ENCODE peak calls at places on chromosomes 13 and 19, in six cellular contexts. One of them, this sample, is unnamed.

GRCh38 chr13:48858523-48858922 is 117.2 kb upstream of the FNDC3A start:
- DNase-seq in HL-60: no peak
- DNase-seq in PC-3: no peak
- DNase-seq in DND-41: no peak
- DNase-seq in brain microvascular endothelial cell: no peak
- DNase-seq in fibroblast of the aortic adventitia: no peak
- DNase-seq in this sample: no peak

GRCh38 chr13:25224151-25224550 is 52.1 kb upstream of the AMER2 start:
- DNase-seq in HL-60: no peak
- DNase-seq in PC-3: no peak
- DNase-seq in DND-41: no peak
- DNase-seq in brain microvascular endothelial cell: no peak
- DNase-seq in fibroblast of the aortic adventitia: no peak
- DNase-seq in this sample: no peak

GRCh38 chr13:111944171-111944583 is 122.8 kb upstream of the SOX1 start:
- DNase-seq in HL-60: no peak
- DNase-seq in PC-3: no peak
- DNase-seq in DND-41: no peak
- DNase-seq in brain microvascular endothelial cell: no peak
- DNase-seq in fibroblast of the aortic adventitia: no peak
- DNase-seq in this sample: no peak

GRCh38 chr19:1254081-1254527 is 5.7 kb downstream of the MIDN start:
- DNase-seq in HL-60: no peak
- DNase-seq in PC-3: no peak
- DNase-seq in DND-41: no peak
- DNase-seq in brain microvascular endothelial cell: no peak
- DNase-seq in fibroblast of the aortic adventitia: no peak
- DNase-seq in this sample: no peak

GRCh38 chr19:40467007-40467565 is 285 bp downstream of the SPTBN4 start:
- DNase-seq in HL-60: no peak
- DNase-seq in PC-3: no peak
- DNase-seq in DND-41: no peak
- DNase-seq in brain microvascular endothelial cell: no peak
- DNase-seq in fibroblast of the aortic adventitia: no peak
- DNase-seq in this sample: no peak

GRCh38 chr19:47228937-47229673 is 1.9 kb downstream of the BBC3 start:
- DNase-seq in HL-60: no peak
- DNase-seq in PC-3: no peak
- DNase-seq in DND-41: peak
- DNase-seq in brain microvascular endothelial cell: peak
- DNase-seq in fibroblast of the aortic adventitia: peak
- DNase-seq in this sample: peak

GRCh38 chr19:49361438-49362047 is 673 bp downstream of the TEAD2 start:
- DNase-seq in HL-60: no peak
- DNase-seq in PC-3: peak
- DNase-seq in DND-41: no peak
- DNase-seq in brain microvascular endothelial cell: peak
- DNase-seq in fibroblast of the aortic adventitia: peak
- DNase-seq in this sample: peak

GRCh38 chr13:113889467-113889866 is 25.6 kb upstream of the GAS6 start:
- DNase-seq in HL-60: no peak
- DNase-seq in PC-3: no peak
- DNase-seq in DND-41: no peak
- DNase-seq in brain microvascular endothelial cell: no peak
- DNase-seq in fibroblast of the aortic adventitia: no peak
- DNase-seq in this sample: no peak

GRCh38 chr13:42011601-42012401 is 36.6 kb upstream of the DGKH start:
- DNase-seq in HL-60: no peak
- DNase-seq in PC-3: no peak
- DNase-seq in DND-41: no peak
- DNase-seq in brain microvascular endothelial cell: no peak
- DNase-seq in fibroblast of the aortic adventitia: no peak
- DNase-seq in this sample: no peak

GRCh38 chr19:29771708-29772415 is 39.9 kb upstream of the CCNE1 start:
- DNase-seq in HL-60: peak
- DNase-seq in PC-3: peak
- DNase-seq in DND-41: peak
- DNase-seq in brain microvascular endothelial cell: peak
- DNase-seq in fibroblast of the aortic adventitia: peak
- DNase-seq in this sample: peak

GRCh38 chr13:31276386-31276785 is 76.6 kb downstream of the B3GLCT start:
- DNase-seq in HL-60: no peak
- DNase-seq in PC-3: no peak
- DNase-seq in DND-41: no peak
- DNase-seq in brain microvascular endothelial cell: peak
- DNase-seq in fibroblast of the aortic adventitia: no peak
- DNase-seq in this sample: no peak

GRCh38 chr19:50817941-50818858 is 5.4 kb downstream of the KLK1 start:
- DNase-seq in HL-60: no peak
- DNase-seq in PC-3: peak
- DNase-seq in DND-41: no peak
- DNase-seq in brain microvascular endothelial cell: peak
- DNase-seq in fibroblast of the aortic adventitia: no peak
- DNase-seq in this sample: peak

GRCh38 chr13:80469841-80470378 is 129.0 kb upstream of the SPRY2 start:
- DNase-seq in HL-60: no peak
- DNase-seq in PC-3: peak
- DNase-seq in DND-41: no peak
- DNase-seq in brain microvascular endothelial cell: peak
- DNase-seq in fibroblast of the aortic adventitia: peak
- DNase-seq in this sample: no peak

GRCh38 chr13:67175836-67176235 is 54.3 kb downstream of the PCDH9 start:
- DNase-seq in HL-60: no peak
- DNase-seq in PC-3: no peak
- DNase-seq in DND-41: no peak
- DNase-seq in brain microvascular endothelial cell: no peak
- DNase-seq in fibroblast of the aortic adventitia: no peak
- DNase-seq in this sample: no peak

GRCh38 chr13:37869506-37869755 is 141 bp downstream of the TRPC4 start:
- DNase-seq in HL-60: no peak
- DNase-seq in PC-3: no peak
- DNase-seq in DND-41: no peak
- DNase-seq in brain microvascular endothelial cell: no peak
- DNase-seq in fibroblast of the aortic adventitia: peak
- DNase-seq in this sample: no peak

GRCh38 chr19:16133818-16134217 is 9.7 kb upstream of the HSH2D start:
- DNase-seq in HL-60: no peak
- DNase-seq in PC-3: no peak
- DNase-seq in DND-41: no peak
- DNase-seq in brain microvascular endothelial cell: no peak
- DNase-seq in fibroblast of the aortic adventitia: peak
- DNase-seq in this sample: no peak

GRCh38 chr19:42023121-42023942 is 29.3 kb upstream of the ATP1A3 start:
- DNase-seq in HL-60: peak
- DNase-seq in PC-3: peak
- DNase-seq in DND-41: peak
- DNase-seq in brain microvascular endothelial cell: peak
- DNase-seq in fibroblast of the aortic adventitia: no peak
- DNase-seq in this sample: peak
- TF ChIP-seq CTCF in HL-60: peak
- TF ChIP-seq CTCF in PC-3: peak
- TF ChIP-seq CTCF in DND-41: peak
- TF ChIP-seq CTCF in brain microvascular endothelial cell: peak
- TF ChIP-seq CTCF in fibroblast of the aortic adventitia: no peak
- TF ChIP-seq CTCF in this sample: peak

DNA sequence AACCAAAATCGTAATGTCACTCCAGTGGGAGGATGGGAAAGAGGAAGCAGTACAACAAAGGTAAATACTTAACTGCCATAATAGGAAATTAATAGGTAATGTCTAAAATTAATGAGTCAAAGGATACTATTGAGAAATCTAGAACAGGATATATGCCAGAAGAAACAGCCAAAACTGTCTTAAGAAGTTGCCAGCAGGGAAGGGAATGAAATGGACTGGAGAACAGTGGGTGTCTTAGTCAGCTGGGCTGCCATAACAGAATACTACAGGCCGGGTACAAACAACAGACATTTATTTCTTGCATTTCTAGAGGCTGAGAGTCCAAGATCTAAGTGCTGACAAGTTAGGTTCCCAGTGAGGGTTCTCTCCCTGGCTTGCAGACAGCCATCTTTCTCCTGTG is 40.3 kb upstream of the IPO5 start:
- DNase-seq in HL-60: no peak
- DNase-seq in PC-3: no peak
- DNase-seq in DND-41: no peak
- DNase-seq in brain microvascular endothelial cell: no peak
- DNase-seq in fibroblast of the aortic adventitia: peak
- DNase-seq in this sample: no peak
- TF ChIP-seq CTCF in HL-60: no peak
- TF ChIP-seq CTCF in PC-3: no peak
- TF ChIP-seq CTCF in DND-41: no peak
- TF ChIP-seq CTCF in brain microvascular endothelial cell: no peak
- TF ChIP-seq CTCF in fibroblast of the aortic adventitia: no peak
- TF ChIP-seq CTCF in this sample: no peak

DNA sequence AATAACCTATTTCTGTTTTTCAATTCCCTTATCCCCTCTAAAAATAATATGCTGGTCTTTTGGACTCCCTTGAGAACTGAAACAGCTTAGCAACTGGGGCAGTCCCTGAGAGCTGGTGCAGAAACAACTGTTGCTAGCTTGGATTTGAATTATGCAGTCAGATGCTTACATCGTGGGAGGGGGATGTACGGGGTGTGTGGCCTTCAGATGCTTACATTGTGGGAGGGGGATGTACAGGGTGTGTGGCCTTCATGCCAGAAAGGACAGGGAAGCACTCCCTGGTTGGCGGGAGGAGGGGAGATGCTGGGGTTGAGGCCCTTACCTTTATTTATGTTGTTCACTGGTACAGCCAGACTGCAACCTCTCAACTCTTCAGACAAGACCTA is 25.6 kb downstream of the LRCH1 start:
- DNase-seq in HL-60: no peak
- DNase-seq in PC-3: no peak
- DNase-seq in DND-41: no peak
- DNase-seq in brain microvascular endothelial cell: no peak
- DNase-seq in fibroblast of the aortic adventitia: no peak
- DNase-seq in this sample: peak
- TF ChIP-seq CTCF in HL-60: no peak
- TF ChIP-seq CTCF in PC-3: no peak
- TF ChIP-seq CTCF in DND-41: no peak
- TF ChIP-seq CTCF in brain microvascular endothelial cell: no peak
- TF ChIP-seq CTCF in fibroblast of the aortic adventitia: no peak
- TF ChIP-seq CTCF in this sample: no peak

GRCh38 chr13:95865080-95865597 is 188.1 kb downstream of the UGGT2 start:
- DNase-seq in HL-60: no peak
- DNase-seq in PC-3: no peak
- DNase-seq in DND-41: no peak
- DNase-seq in brain microvascular endothelial cell: no peak
- DNase-seq in fibroblast of the aortic adventitia: no peak
- DNase-seq in this sample: no peak
- TF ChIP-seq CTCF in HL-60: no peak
- TF ChIP-seq CTCF in PC-3: no peak
- TF ChIP-seq CTCF in DND-41: no peak
- TF ChIP-seq CTCF in brain microvascular endothelial cell: no peak
- TF ChIP-seq CTCF in fibroblast of the aortic adventitia: no peak
- TF ChIP-seq CTCF in this sample: no peak

This sample was measured in activated CD8-positive, alpha-beta T cell treated with anti-CD3 and anti-CD28 coated beads for 36 hours.